ENCODE peak calls at places on chromosome 6, in four cellular contexts. One of them, this sample, is unnamed.

GRCh38 chr6:167696261-167696660 is 130.4 kb upstream of the AFDN start:
- DNase-seq in K562: no peak
- DNase-seq in HepG2: no peak
- DNase-seq in GM12878: no peak
- DNase-seq in this sample: no peak

GRCh38 chr6:133787122-133787521 is 101.8 kb upstream of the TCF21 start:
- DNase-seq in HepG2: no peak
- DNase-seq in GM12878: no peak
- DNase-seq in K562: no peak
- DNase-seq in this sample: no peak

GRCh38 chr6:46909371-46909770 is 12.4 kb downstream of the ADGRF5 start:
- DNase-seq in HepG2: no peak
- DNase-seq in K562: no peak
- DNase-seq in GM12878: no peak
- DNase-seq in this sample: peak; percentile 56

GRCh38 chr6:7311920-7312615 is 931 bp downstream of the SSR1 start:
- DNase-seq in GM12878: no peak
- DNase-seq in HepG2: peak; percentile 51
- DNase-seq in K562: no peak
- DNase-seq in this sample: peak; percentile 31

GRCh38 chr6:5517781-5518180 is 256.5 kb downstream of the FARS2 start:
- DNase-seq in HepG2: no peak
- DNase-seq in GM12878: no peak
- DNase-seq in K562: no peak
- DNase-seq in this sample: no peak

GRCh38 chr6:21887301-21888185 is 294.0 kb downstream of the SOX4 start:
- DNase-seq in K562: no peak
- DNase-seq in GM12878: no peak
- DNase-seq in HepG2: peak; percentile 7
- DNase-seq in this sample: no peak

GRCh38 chr6:50062051-50062450 is 12.3 kb upstream of the DEFB112 start:
- DNase-seq in GM12878: no peak
- DNase-seq in K562: peak; percentile 13
- DNase-seq in HepG2: peak; percentile 16
- DNase-seq in this sample: peak; percentile 52

GRCh38 chr6:41442800-41443501 is 103.2 kb upstream of the FOXP4 start:
- DNase-seq in GM12878: no peak
- DNase-seq in HepG2: no peak
- DNase-seq in K562: peak; percentile 82
- DNase-seq in this sample: peak; percentile 95

GRCh38 chr6:144471986-144472385 is 186.9 kb downstream of the UTRN start:
- DNase-seq in GM12878: no peak
- DNase-seq in K562: no peak
- DNase-seq in HepG2: no peak
- DNase-seq in this sample: no peak

GRCh38 chr6:126773122-126773805 is 345.2 kb upstream of the RSPO3 start:
- DNase-seq in HepG2: no peak
- DNase-seq in K562: no peak
- DNase-seq in GM12878: no peak
- DNase-seq in this sample: peak; percentile 45

GRCh38 chr6:42938428-42938796 is 9.1 kb downstream of the CNPY3 start:
- DNase-seq in GM12878: no peak
- DNase-seq in HepG2: no peak
- DNase-seq in K562: peak; percentile 6
- DNase-seq in this sample: no peak

GRCh38 chr6:42937548-42938427 is 8.5 kb downstream of the CNPY3 start:
- DNase-seq in HepG2: no peak
- DNase-seq in K562: no peak
- DNase-seq in GM12878: no peak
- DNase-seq in this sample: no peak

GRCh38 chr6:42938987-42939809 is 9.9 kb downstream of the CNPY3 start:
- DNase-seq in K562: peak; percentile 20
- DNase-seq in HepG2: peak; percentile 86
- DNase-seq in GM12878: no peak
- DNase-seq in this sample: peak; percentile 21

GRCh38 chr6:42935322-42935721 is 6.0 kb downstream of the CNPY3 start:
- DNase-seq in HepG2: no peak
- DNase-seq in GM12878: peak; percentile 34
- DNase-seq in K562: peak; percentile 26
- DNase-seq in this sample: no peak

GRCh38 chr6:42936398-42936797 is 7.1 kb downstream of the CNPY3 start:
- DNase-seq in HepG2: no peak
- DNase-seq in K562: no peak
- DNase-seq in GM12878: no peak
- DNase-seq in this sample: no peak
- H4K20me1 ChIP-seq in HepG2: no peaks in the 10 kb centered on the region
- H4K20me1 ChIP-seq in K562: no peaks in the 10 kb centered on the region
- H4K20me1 ChIP-seq in GM12878: peaks cover 12% of the 10 kb centered on the region
- H4K20me1 ChIP-seq in this sample: peaks cover 22% of the 10 kb centered on the region

DNA sequence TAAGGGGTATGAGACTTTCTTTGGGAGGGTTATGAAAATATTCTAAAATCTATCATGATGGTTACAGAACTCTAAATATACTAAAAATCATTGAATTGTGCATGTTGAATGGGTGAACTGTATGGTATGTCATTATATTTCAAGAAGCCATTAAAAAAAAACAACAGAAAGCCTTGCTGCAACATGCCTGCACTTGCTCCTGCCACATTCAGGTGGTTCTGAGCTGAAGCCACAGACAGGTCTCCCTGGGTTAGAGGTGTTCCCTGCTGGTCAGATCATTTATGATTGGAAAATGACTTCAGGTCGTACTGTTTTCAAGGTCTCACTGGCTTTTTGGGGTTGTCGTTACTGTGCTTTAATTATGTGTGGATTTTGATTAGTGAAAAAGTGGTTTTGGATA is 13.3 kb downstream of the GMPR start:
- DNase-seq in HepG2: no peak
- DNase-seq in GM12878: no peak
- DNase-seq in K562: no peak
- DNase-seq in this sample: no peak
- TF ChIP-seq JUNB in HepG2: no peak
- TF ChIP-seq JUNB in GM12878: no peak
- TF ChIP-seq JUNB in K562: no peak
- TF ChIP-seq JUNB in this sample: no peak

GRCh38 chr6:136822051-136822378 is 377 bp upstream of the PEX7 start:
- DNase-seq in HepG2: no peak
- DNase-seq in GM12878: no peak
- DNase-seq in K562: no peak
- DNase-seq in this sample: no peak
- TF ChIP-seq REST in HepG2: no peak
- TF ChIP-seq REST in GM12878: no peak
- TF ChIP-seq REST in K562: no peak
- TF ChIP-seq REST in this sample: no peak

GRCh38 chr6:30683980-30684338 is 2.5 kb downstream of the PPP1R18 start:
- DNase-seq in HepG2: no peak
- DNase-seq in GM12878: no peak
- DNase-seq in K562: no peak
- DNase-seq in this sample: no peak

GRCh38 chr6:30683137-30683979 is 3.1 kb downstream of the PPP1R18 start:
- DNase-seq in HepG2: no peak
- DNase-seq in GM12878: no peak
- DNase-seq in K562: no peak
- DNase-seq in this sample: no peak

GRCh38 chr6:30682181-30683117 is 4.0 kb downstream of the PPP1R18 start:
- DNase-seq in GM12878: peak; percentile 70
- DNase-seq in K562: peak; percentile 76
- DNase-seq in HepG2: peak; percentile 50
- DNase-seq in this sample: peak; percentile 50

GRCh38 chr6:30679765-30680535 is 6.5 kb downstream of the PPP1R18 start:
- DNase-seq in GM12878: no peak
- DNase-seq in K562: no peak
- DNase-seq in HepG2: no peak
- DNase-seq in this sample: no peak

DNA sequence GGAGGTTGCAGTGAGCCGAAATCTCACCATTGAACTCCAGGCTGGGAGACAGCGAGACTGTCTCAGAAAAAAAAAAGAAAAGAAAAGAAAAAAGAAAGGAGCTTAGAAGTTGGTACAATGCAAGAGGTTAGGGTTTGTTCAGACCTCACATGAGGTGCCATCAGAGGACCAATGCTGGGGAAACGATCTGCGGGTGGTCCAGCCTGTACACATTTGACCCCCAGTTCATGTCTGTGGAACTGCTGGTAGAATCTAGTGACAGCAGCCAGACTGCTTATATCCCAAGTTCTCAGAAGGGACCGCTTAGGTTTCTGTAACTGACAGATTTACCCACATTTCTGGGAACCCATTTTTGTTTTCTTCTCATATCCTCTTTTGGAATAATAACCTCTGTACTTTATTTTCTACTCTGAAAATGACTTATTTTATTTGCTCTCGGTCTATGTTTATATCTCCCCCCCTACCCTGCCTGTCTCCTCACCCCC is 4.7 kb downstream of the PPP1R18 start:
- DNase-seq in GM12878: no peak
- DNase-seq in HepG2: no peak
- DNase-seq in K562: no peak
- DNase-seq in this sample: no peak
- H4K20me1 ChIP-seq in GM12878: peaks cover 5% of the 10 kb centered on the region
- H4K20me1 ChIP-seq in HepG2: no peaks in the 10 kb centered on the region
- H4K20me1 ChIP-seq in K562: no peaks in the 10 kb centered on the region
- H4K20me1 ChIP-seq in this sample: no peaks in the 10 kb centered on the region

GRCh38 chr6:53179961-53180651 is 31.5 kb upstream of the GCM1 start:
- DNase-seq in GM12878: no peak
- DNase-seq in K562: no peak
- DNase-seq in HepG2: no peak
- DNase-seq in this sample: no peak
- TF ChIP-seq JUNB in GM12878: no peak
- TF ChIP-seq JUNB in K562: no peak
- TF ChIP-seq JUNB in HepG2: no peak
- TF ChIP-seq JUNB in this sample: no peak

DNA sequence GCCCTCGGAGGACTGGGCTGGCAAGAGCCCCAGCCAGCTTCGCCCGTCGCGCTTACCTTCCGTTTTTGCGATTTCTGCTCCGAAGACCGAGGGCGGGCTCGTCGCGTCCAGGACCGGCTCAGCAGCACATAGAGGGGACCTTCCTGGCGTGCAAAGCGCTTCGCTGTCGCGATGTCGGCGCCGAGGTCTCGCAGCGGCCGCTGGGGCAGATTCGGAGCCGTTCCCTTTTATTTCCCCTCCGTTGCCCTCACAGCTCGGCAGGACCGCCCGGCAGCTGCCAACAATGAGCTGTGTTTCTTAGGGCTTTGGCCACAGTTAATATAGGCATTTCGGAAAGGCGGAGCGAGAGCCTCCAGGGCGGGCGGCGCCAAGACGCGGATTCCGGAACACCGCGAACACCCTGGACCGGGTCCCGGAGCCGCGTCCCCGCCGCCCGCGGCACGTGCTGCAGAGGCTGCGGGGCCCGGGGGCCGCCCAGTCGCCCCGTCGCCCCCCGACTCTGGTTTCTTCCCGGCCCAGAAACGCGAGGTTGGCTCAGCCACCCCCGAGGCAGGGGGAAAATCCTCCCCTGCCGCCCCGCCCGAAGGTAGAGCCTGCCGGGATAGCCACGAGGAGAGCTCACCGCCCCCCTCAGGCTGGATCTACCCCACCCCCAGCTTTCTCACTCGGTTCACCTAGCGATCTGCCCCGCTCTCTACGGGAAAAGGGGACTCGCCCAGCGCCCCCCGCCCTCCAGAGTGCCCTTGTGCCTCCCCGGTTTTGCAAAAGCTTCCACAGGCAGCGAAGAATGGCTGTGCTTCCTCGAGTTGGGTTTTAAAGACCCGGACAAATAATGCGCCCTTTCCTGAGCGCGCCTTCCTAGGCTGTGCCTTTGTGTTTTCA is at the start of gene CITED2:
- DNase-seq in K562: peak; percentile 84
- DNase-seq in GM12878: peak; percentile 79
- DNase-seq in HepG2: peak; percentile 90
- DNase-seq in this sample: peak; percentile 93
- TF ChIP-seq REST in K562: no peak
- TF ChIP-seq REST in GM12878: peak; percentile 39
- TF ChIP-seq REST in HepG2: no peak
- TF ChIP-seq REST in this sample: peak; percentile 19

GRCh38 chr6:804317-804716 is 111.4 kb upstream of the EXOC2 start:
- DNase-seq in K562: no peak
- DNase-seq in HepG2: no peak
- DNase-seq in GM12878: no peak
- DNase-seq in this sample: no peak

GRCh38 chr6:799769-800168 is 106.8 kb upstream of the EXOC2 start:
- DNase-seq in HepG2: no peak
- DNase-seq in GM12878: no peak
- DNase-seq in K562: no peak
- DNase-seq in this sample: no peak

GRCh38 chr6:797479-798077 is 104.6 kb upstream of the EXOC2 start:
- DNase-seq in HepG2: peak; percentile 45
- DNase-seq in GM12878: no peak
- DNase-seq in K562: peak; percentile 48
- DNase-seq in this sample: peak; percentile 80

GRCh38 chr6:804771-805170 is 111.8 kb upstream of the EXOC2 start:
- DNase-seq in HepG2: no peak
- DNase-seq in K562: no peak
- DNase-seq in GM12878: no peak
- DNase-seq in this sample: no peak

DNA sequence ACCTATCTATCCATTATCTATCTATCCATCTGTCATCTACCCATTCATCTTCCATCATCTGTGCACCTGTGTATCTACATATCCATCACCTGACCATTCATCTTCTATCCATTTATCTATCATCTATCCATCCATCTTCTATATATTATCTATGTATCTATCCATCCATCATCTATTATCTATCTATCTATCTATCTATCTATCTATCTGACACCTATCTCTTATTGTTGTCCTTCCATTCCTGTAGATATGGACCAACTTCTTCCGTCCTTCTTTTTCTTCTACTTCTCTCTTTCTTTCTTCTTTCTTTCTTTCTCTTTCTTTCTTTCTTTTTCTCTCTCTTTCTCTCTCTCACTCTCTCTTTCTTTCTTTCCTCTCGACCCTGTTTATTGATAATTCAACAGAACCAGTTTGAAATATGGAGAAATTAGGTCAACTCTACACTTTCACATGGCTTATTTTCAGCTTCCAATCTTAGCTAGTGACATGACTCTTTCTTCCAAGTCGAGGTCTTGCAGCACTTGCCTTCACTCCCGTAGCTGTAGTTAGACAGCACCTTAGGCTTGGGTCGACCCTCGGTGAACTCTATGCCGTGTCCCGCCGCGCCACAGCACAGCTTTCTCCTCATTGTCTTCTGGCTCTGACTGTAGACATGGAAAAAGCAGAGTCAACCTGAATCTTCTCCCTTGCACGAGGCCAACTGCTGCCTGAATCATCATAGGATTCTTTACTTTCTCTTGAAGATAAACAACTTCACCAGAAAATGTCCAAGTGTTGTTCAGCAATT is 110.4 kb upstream of the EXOC2 start:
- DNase-seq in K562: no peak
- DNase-seq in HepG2: no peak
- DNase-seq in GM12878: no peak
- DNase-seq in this sample: no peak
- H4K20me1 ChIP-seq in K562: no peaks in the 10 kb centered on the region
- H4K20me1 ChIP-seq in HepG2: no peaks in the 10 kb centered on the region
- H4K20me1 ChIP-seq in GM12878: no peaks in the 10 kb centered on the region
- H4K20me1 ChIP-seq in this sample: no peaks in the 10 kb centered on the region

This sample was measured in GM23338.